ENCODE peak calls at places on chromosomes 6 and 20, in ten cellular contexts. P is psoas muscle, M is GM12878, U is fibroblast of lung, W is BE2C, O is breast epithelium, R is cardiac muscle cell, V is HepG2, N is upper lobe of right lung, G is ovary. K is an unnamed sample. For H3K27me3, the result is how much of the 10 kb centered on the place peaks cover.

GRCh38 chr20:29497261-29497671 is 1760.2 kb upstream of the DEFB115 start:
- DNase-seq in P (peak), M (no peak), U (no peak), W (peak), O (no peak), R (peak), V (peak), N (peak), G (peak), K (peak)

GRCh38 chr6:3750324-3751018 is 1.0 kb downstream of the PXDC1 start:
- DNase-seq in P (peak), M (no peak), U (peak), W (no peak), O (peak), R (peak), V (peak), N (peak), G (peak), K (no peak)

GRCh38 chr6:152532556-152533422 is 104.4 kb downstream of the SYNE1 start:
- DNase-seq in P (no peak), M (no peak), U (no peak), W (no peak), O (no peak), R (no peak), V (no peak), N (no peak), G (no peak), K (no peak)

GRCh38 chr6:11556308-11556707 is 18.8 kb downstream of the TMEM170B start:
- DNase-seq in P (no peak), M (no peak), U (no peak), W (no peak), O (no peak), R (no peak), V (no peak), N (no peak), G (no peak), K (no peak)

GRCh38 chr6:90072961-90073464 is 178.7 kb downstream of the GJA10 start:
- DNase-seq in P (no peak), M (no peak), U (no peak), W (no peak), O (no peak), R (no peak), V (no peak), N (no peak), G (no peak), K (no peak)

GRCh38 chr6:150006961-150007464 is 18.3 kb downstream of the RAET1L start:
- DNase-seq in P (no peak), M (no peak), U (no peak), W (no peak), O (no peak), R (peak), V (no peak), N (no peak), G (no peak), K (peak)

GRCh38 chr6:70666726-70667125 is 957 bp upstream of the SMAP1 start:
- DNase-seq in P (no peak), M (no peak), U (no peak), W (no peak), O (no peak), R (no peak), V (no peak), N (no peak), G (no peak), K (no peak)

GRCh38 chr20:57287007-57287810 is 20.8 kb upstream of the BMP7 start:
- DNase-seq in P (no peak), M (no peak), U (peak), W (no peak), O (no peak), R (no peak), V (no peak), N (no peak), G (no peak), K (no peak)

GRCh38 chr6:157974341-157974894 is 7.2 kb upstream of the SYNJ2 start:
- DNase-seq in P (no peak), M (no peak), U (peak), W (no peak), O (no peak), R (peak), V (no peak), N (no peak), G (no peak), K (no peak)

GRCh38 chr6:18211338-18211737 is 53.0 kb downstream of the DEK start:
- DNase-seq in P (no peak), M (peak), U (no peak), W (no peak), O (no peak), R (no peak), V (no peak), N (no peak), G (no peak), K (peak)

GRCh38 chr6:170112583-170112860 is 178.4 kb downstream of the DLL1 start:
- DNase-seq in P (no peak), M (no peak), U (no peak), W (no peak), O (no peak), R (no peak), V (no peak), N (peak), G (peak), K (no peak)

GRCh38 chr6:109034439-109035041 is 60.1 kb downstream of the SESN1 start:
- DNase-seq in P (no peak), M (no peak), U (no peak), W (no peak), O (no peak), R (no peak), V (no peak), N (no peak), G (no peak), K (no peak)

GRCh38 chr6:140897804-140898573 is 1234.7 kb upstream of the GJE1 start:
- DNase-seq in P (no peak), M (no peak), U (no peak), W (no peak), O (no peak), R (no peak), V (peak), N (peak), G (no peak), K (no peak)

GRCh38 chr6:27726620-27727023 is 185.6 kb downstream of the OR2B2 start:
- DNase-seq in P (no peak), M (no peak), U (peak), W (no peak), O (no peak), R (no peak), V (peak), N (no peak), G (no peak), K (no peak)

GRCh38 chr20:48695255-48695654 is 132.5 kb downstream of the PREX1 start:
- DNase-seq in P (no peak), M (no peak), U (peak), W (no peak), O (no peak), R (no peak), V (no peak), N (peak), G (no peak), K (no peak)

GRCh38 chr6:117531346-117531745 is 48.9 kb downstream of the DCBLD1 start:
- DNase-seq in P (no peak), M (no peak), U (no peak), W (no peak), O (no peak), R (no peak), V (no peak), N (no peak), G (no peak), K (no peak)
- H3K4me3 ChIP-seq in P (no peak), M (no peak), U (no peak), W (no peak), O (no peak), R (no peak), V (no peak), N (no peak), G (no peak), K (no peak)

GRCh38 chr20:63177134-63177784 is 38.7 kb downstream of the YTHDF1 start:
- DNase-seq in P (peak), M (no peak), U (no peak), W (no peak), O (no peak), R (no peak), V (no peak), N (no peak), G (no peak), K (no peak)
- H3K27me3 ChIP-seq in P (half or more), M (under half), U (half or more), W (half or more), O (under half), R (half or more), V (half or more), N (half or more), G (under half), K (under half)

DNA sequence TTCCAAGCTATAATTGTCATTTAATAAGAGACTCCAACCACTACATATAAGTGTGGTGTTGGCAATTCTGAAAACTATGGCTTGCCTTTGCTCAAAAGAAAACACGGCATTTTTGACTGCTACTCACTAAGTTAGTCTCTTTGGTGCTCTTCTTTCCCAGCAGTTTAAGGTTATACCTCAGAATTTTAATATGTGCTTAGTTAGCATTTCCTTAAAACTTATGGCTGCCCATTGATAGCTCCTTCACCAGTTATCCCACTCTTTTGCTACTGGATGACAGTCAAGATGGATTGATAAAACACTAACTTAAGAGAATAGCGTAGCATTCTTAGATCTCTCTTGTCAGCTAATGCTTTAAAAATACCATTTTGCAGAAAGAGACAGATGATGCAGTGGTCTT is 34.1 kb downstream of the GOPC start:
- DNase-seq in P (no peak), M (no peak), U (no peak), W (no peak), O (no peak), R (no peak), V (no peak), N (no peak), G (no peak), K (no peak)
- H3K4me3 ChIP-seq in P (no peak), M (no peak), U (no peak), W (no peak), O (no peak), R (no peak), V (no peak), N (no peak), G (no peak), K (no peak)

DNA sequence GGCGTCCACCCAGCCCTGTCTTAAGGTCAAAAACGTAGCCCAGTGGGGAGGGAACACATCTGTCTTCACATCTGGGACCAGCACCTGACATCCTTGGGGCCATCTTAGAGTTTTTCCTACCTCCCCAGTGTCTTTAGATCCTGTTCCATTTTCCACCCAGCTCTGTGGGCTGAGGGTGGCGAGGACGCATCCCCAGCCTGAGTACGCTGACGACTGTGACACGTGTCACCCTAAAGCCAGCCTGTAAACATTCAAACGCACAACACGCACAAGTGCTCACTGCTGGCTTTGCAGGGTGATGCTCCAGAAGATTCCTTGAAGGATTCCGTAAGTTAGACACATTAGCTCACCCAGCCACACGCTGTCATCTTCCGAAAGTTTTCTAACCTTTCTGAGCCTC is 215.9 kb downstream of the TAF4 start:
- DNase-seq in P (peak), M (no peak), U (no peak), W (no peak), O (no peak), R (no peak), V (no peak), N (no peak), G (no peak), K (no peak)
- H3K27me3 ChIP-seq in P (under half), M (under half), U (under half), W (under half), O (under half), R (under half), V (half or more), N (under half), G (under half), K (under half)

DNA sequence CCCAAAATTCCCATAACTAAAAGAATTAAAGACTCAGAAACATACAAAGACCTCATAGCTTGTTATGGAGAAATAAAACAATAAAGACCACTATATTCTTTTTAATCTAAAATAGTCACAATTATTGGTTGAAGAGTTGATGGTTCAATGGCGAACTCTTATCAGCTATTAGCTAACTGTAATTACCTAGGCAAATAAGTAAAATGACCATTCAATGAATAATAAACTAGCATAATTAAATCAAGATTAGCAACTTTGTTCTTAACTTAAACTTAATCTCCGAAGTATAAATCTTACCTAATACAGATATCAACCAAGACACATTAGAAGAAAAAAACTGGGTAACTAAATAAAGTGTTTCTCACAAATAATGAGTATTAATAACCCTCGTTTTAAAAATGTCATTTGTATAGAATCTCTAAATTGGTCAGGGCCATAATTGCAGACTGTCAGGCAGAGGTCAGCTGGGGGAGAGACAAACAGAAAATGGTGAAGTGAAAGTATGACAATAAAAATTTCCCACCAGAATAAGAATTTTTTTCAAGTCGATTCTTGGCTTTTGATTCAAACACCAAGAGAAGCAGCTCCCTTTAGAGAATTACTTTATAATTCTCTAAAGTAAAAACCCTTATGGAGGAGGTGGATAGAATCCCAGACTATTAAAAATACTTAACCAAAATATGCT is 1.7 kb downstream of the FKBP5 start:
- DNase-seq in P (no peak), M (no peak), U (no peak), W (no peak), O (no peak), R (no peak), V (no peak), N (no peak), G (no peak), K (no peak)
- H3K4me3 ChIP-seq in P (peak), M (peak), U (peak), W (peak), O (peak), R (peak), V (peak), N (peak), G (peak), K (peak)

GRCh38 chr20:51156041-51156795 is 133.3 kb upstream of the KCNG1 start:
- DNase-seq in P (no peak), M (no peak), U (peak), W (peak), O (peak), R (peak), V (no peak), N (no peak), G (peak), K (no peak)
- H3K27me3 ChIP-seq in P (under half), M (under half), U (under half), W (under half), O (under half), R (under half), V (half or more), N (under half), G (under half), K (under half)

DNA sequence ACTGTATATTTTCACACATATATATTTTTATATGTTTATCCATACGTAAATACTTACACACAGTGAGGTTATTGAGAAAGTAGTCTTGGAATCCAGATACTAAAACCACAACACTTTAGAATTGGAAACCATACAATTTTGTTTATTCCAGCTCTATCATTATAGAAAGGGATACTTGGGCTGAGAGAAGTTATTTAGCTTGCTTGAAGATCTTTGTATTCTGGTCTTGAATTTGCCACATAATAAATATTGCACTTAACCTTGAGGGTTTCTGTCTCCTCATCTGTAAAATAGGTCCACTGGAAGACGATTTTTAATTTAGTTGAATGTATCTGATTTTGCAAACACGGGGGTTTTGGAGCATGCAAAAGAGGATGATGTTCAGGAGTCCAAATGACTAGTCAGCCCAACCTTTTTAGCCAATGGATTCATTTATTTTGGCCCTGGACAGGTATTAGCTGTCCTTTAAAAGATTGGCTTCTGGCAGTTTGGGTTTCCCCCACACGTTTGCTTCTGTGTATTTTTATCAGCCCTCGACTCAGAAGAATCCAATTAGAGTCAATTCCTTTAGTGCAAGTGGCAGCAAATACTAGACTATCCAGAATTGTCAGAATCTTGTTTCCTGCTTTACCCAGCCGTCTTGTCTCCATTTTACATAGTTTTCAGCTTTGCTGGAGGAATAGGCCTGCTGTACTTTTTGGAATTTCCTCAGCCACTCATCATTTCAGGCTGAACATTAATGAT is 62.4 kb upstream of the ZNF217 start:
- DNase-seq in P (no peak), M (no peak), U (peak), W (no peak), O (no peak), R (peak), V (no peak), N (no peak), G (no peak), K (peak)
- H3K4me3 ChIP-seq in P (no peak), M (peak), U (no peak), W (no peak), O (no peak), R (no peak), V (no peak), N (no peak), G (no peak), K (peak)

K was measured in GM06990.